ENCODE peak calls at places on chromosome 12, in six cellular contexts. B is thoracic aorta; D is fibroblast of lung; T is ecto neural progenitor cell; V is KBM-7; S is activated naive CD4-positive, alpha-beta T cell treated with anti-CD3 and anti-CD28 coated beads, Interleukin-2, amount 50 U/mL, for 16 hours. U is an unnamed sample.

GRCh38 chr12:101838628-101839323 is 8.0 kb upstream of the GNPTAB start:
- DNase-seq in S (no peak), V (peak), B (no peak), T (no peak), D (no peak), U (no peak)

GRCh38 chr12:55929306-55929791 is 1.6 kb upstream of the DGKA start:
- DNase-seq in D (no peak), V (peak), S (peak), B (no peak), T (no peak), U (no peak)

GRCh38 chr12:108461071-108461670 is 53.9 kb upstream of the FICD start:
- DNase-seq in V (no peak), T (no peak), B (no peak), D (no peak), S (no peak), U (no peak)

GRCh38 chr12:90280564-90281058 is 572.0 kb upstream of the ATP2B1 start:
- DNase-seq in T (no peak), B (no peak), S (no peak), V (no peak), D (peak), U (no peak)

GRCh38 chr12:62078020-62078419 is 182.2 kb upstream of the USP15 start:
- DNase-seq in D (no peak), V (no peak), T (no peak), B (no peak), S (no peak), U (no peak)

GRCh38 chr12:130838284-130838950 is 633 bp downstream of the STX2 start:
- DNase-seq in V (peak), T (no peak), S (peak), D (peak), B (no peak), U (peak)

GRCh38 chr12:46661161-46661845 is 164.5 kb downstream of the SLC38A4 start:
- DNase-seq in V (peak), D (peak), T (no peak), S (no peak), B (no peak), U (no peak)

GRCh38 chr12:113770389-113770865 is 195.7 kb downstream of the RBM19 start:
- DNase-seq in T (peak), S (no peak), D (no peak), B (no peak), V (no peak), U (no peak)

GRCh38 chr12:47190271-47190750 is 110.6 kb upstream of the AMIGO2 start:
- DNase-seq in B (no peak), S (peak), D (peak), T (no peak), V (peak), U (no peak)